ENCODE peak calls at places on chromosomes 5 and 9, in eight cellular contexts. N is uterus, H is gastrocnemius medialis, A is HCT116, U is IMR-90, J is heart right ventricle, I is mammary epithelial cell, M is lower lobe of right lung. B is an unnamed sample. For H3K4me1, the result is how much of the 10 kb centered on the place peaks cover.

GRCh38 chr5:115375922-115376321 is 79.5 kb upstream of the CCDC112 start:
- DNase-seq in I (no peak), J (peak), M (peak), U (peak), H (peak), A (no peak), N (no peak), B (no peak)

GRCh38 chr9:109035684-109036423 is 22.6 kb upstream of the CTNNAL1 start:
- DNase-seq in A (peak), H (no peak), U (peak), M (no peak), I (peak), J (no peak), N (peak), B (peak)

GRCh38 chr5:109200221-109200620 is 209.6 kb downstream of the PJA2 start:
- DNase-seq in J (no peak), M (no peak), I (no peak), U (no peak), H (no peak), A (no peak), N (no peak), B (no peak)

GRCh38 chr9:2210201-2210600 is 195.1 kb downstream of the SMARCA2 start:
- DNase-seq in M (no peak), N (no peak), J (no peak), H (no peak), U (peak), I (peak), A (no peak), B (no peak)

GRCh38 chr5:59758566-59758965 is 135.0 kb downstream of the PDE4D start:
- DNase-seq in M (no peak), J (no peak), H (no peak), A (no peak), I (peak), N (no peak), U (no peak), B (peak)

GRCh38 chr5:58911270-58911669 is 328.4 kb downstream of the RAB3C start:
- DNase-seq in M (no peak), J (no peak), U (no peak), A (no peak), N (no peak), I (no peak), H (no peak), B (no peak)

GRCh38 chr5:172854451-172854871 is 20.4 kb downstream of the ERGIC1 start:
- DNase-seq in U (peak), H (no peak), J (no peak), A (no peak), M (peak), I (no peak), N (peak), B (no peak)

GRCh38 chr5:128038641-128039040 is 44.9 kb upstream of the SLC12A2 start:
- DNase-seq in H (no peak), N (no peak), I (peak), A (peak), J (no peak), M (no peak), U (peak), B (peak)

GRCh38 chr5:91383956-91384300 is 811 bp upstream of the ARRDC3 start:
- DNase-seq in A (no peak), I (no peak), H (no peak), N (no peak), J (peak), U (no peak), M (peak), B (no peak)

GRCh38 chr5:124519396-124519795 is 227.0 kb downstream of the ZNF608 start:
- DNase-seq in I (peak), N (peak), J (no peak), A (no peak), U (peak), H (peak), M (no peak), B (no peak)

GRCh38 chr5:95113489-95113888 is 171.4 kb downstream of the MCTP1 start:
- DNase-seq in M (no peak), J (no peak), A (no peak), I (peak), U (peak), H (no peak), N (no peak), B (no peak)

GRCh38 chr5:43482490-43483064 is 1.1 kb downstream of the TMEM267 start:
- DNase-seq in M (no peak), N (no peak), J (no peak), I (peak), H (no peak), A (no peak), U (peak), B (no peak)

GRCh38 chr9:6123402-6123801 is 92.2 kb upstream of the IL33 start:
- DNase-seq in A (no peak), I (no peak), M (no peak), N (no peak), U (no peak), H (no peak), J (no peak), B (no peak)

GRCh38 chr9:35609820-35610163 is 4.7 kb downstream of the TESK1 start:
- DNase-seq in M (no peak), N (no peak), H (no peak), A (no peak), I (no peak), J (no peak), U (no peak), B (no peak)
- H3K4me1 ChIP-seq in M (under half), N (under half), H (under half), A (under half), I (under half), J (under half), U (under half), B (under half)

GRCh38 chr9:13705356-13705755 is 425.9 kb upstream of the MPDZ start:
- DNase-seq in A (no peak), N (no peak), I (no peak), H (no peak), M (no peak), J (no peak), U (no peak), B (no peak)
- H3K27ac ChIP-seq in A (no peak), N (peak), I (no peak), H (peak), M (no peak), J (peak), U (no peak), B (no peak)

DNA sequence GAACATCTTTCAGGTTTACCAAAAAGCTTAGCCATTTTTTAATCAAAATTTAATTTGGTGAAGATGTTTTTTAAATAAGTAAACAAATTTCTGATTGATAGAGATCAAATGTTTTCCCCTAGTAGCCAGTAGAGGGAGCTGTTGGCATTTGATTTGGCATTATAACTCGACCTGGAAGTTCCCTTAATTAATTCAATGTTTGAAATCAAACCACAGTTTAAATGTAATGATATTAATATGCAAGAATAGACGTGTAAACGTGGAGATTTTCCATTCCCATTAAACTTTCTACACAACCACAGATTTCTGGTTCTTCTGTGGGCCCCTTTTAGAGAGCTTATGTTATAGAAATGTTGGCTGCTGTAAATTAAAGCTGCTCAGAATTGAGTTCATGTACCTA is 148.1 kb upstream of the MPDZ start:
- DNase-seq in M (no peak), N (no peak), U (peak), H (peak), A (no peak), J (no peak), I (peak), B (peak)
- TF ChIP-seq CTCF in M (peak), N (peak), U (peak), H (peak), A (peak), J (peak), I (peak), B (peak)

GRCh38 chr9:100774326-100774725 is 196.4 kb downstream of the CAVIN4 start:
- DNase-seq in J (no peak), M (no peak), I (no peak), U (no peak), A (no peak), H (no peak), N (no peak), B (no peak)
- H3K4me1 ChIP-seq in J (under half), M (under half), I (under half), U (under half), A (under half), H (under half), N (under half), B (under half)

DNA sequence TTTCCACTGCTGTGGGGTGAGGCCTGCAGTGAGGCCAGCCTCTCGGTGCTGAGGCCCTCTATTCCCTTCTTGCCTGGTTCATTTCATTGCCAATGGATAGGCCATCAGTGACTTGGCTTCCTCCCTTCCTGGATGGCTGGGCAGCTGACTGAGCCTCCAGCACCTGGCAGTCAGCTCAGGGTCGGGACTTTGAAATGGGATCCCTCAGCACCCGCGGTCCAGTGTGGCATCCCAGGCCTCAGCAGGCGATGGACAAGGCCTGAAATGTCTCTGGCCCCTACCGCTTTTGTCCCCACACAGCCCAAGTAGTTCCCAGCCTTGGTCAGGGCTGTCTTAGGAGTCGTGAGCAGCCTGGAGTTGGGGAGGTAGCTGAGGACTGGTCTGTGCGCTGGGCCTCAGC is 17.2 kb downstream of the NDST1 start:
- DNase-seq in I (no peak), M (no peak), U (no peak), N (no peak), A (no peak), H (peak), J (no peak), B (no peak)
- H3K27ac ChIP-seq in I (no peak), M (peak), U (no peak), N (no peak), A (no peak), H (peak), J (peak), B (no peak)

GRCh38 chr9:95096381-95096780 is 221.1 kb downstream of the FANCC start:
- DNase-seq in A (no peak), M (peak), J (no peak), H (no peak), U (no peak), N (no peak), I (no peak), B (no peak)
- TF ChIP-seq CTCF in A (peak), M (no peak), J (no peak), H (no peak), U (no peak), N (no peak), I (no peak), B (no peak)

GRCh38 chr9:72633966-72634365 is 112.6 kb downstream of the TMC1 start:
- DNase-seq in H (no peak), A (peak), M (no peak), J (no peak), N (no peak), U (peak), I (peak), B (peak)
- H3K4me1 ChIP-seq in H (under half), A (under half), M (under half), J (under half), N (under half), U (under half), I (under half), B (under half)

GRCh38 chr5:3230254-3230653 is 365.4 kb upstream of the IRX1 start:
- DNase-seq in I (no peak), H (no peak), U (no peak), N (no peak), M (no peak), A (no peak), J (no peak), B (no peak)

GRCh38 chr5:3225201-3225960 is 370.3 kb upstream of the IRX1 start:
- DNase-seq in U (no peak), I (no peak), M (no peak), A (no peak), H (no peak), J (no peak), N (no peak), B (no peak)

GRCh38 chr5:3221432-3221831 is 374.2 kb upstream of the IRX1 start:
- DNase-seq in J (no peak), H (no peak), A (no peak), U (no peak), N (no peak), M (no peak), I (no peak), B (no peak)

GRCh38 chr5:3222924-3223323 is 372.7 kb upstream of the IRX1 start:
- DNase-seq in M (no peak), U (no peak), I (no peak), J (no peak), H (no peak), N (no peak), A (no peak), B (no peak)

GRCh38 chr5:3226171-3226570 is 369.5 kb upstream of the IRX1 start:
- DNase-seq in H (no peak), M (no peak), N (no peak), A (no peak), U (no peak), J (no peak), I (no peak), B (no peak)
- H3K27ac ChIP-seq in H (no peak), M (no peak), N (no peak), A (no peak), U (no peak), J (no peak), I (no peak), B (no peak)

GRCh38 chr9:98642661-98643312 is 65.9 kb downstream of the GABBR2 start:
- DNase-seq in A (no peak), J (no peak), I (no peak), U (no peak), M (no peak), H (no peak), N (no peak), B (no peak)
- TF ChIP-seq CTCF in A (no peak), J (no peak), I (no peak), U (no peak), M (no peak), H (no peak), N (no peak), B (no peak)

GRCh38 chr5:131848662-131849061 is 51.8 kb upstream of the FNIP1 start:
- DNase-seq in H (no peak), I (no peak), U (no peak), A (no peak), J (no peak), N (no peak), M (no peak), B (no peak)

GRCh38 chr5:131855452-131855851 is 58.6 kb upstream of the FNIP1 start:
- DNase-seq in N (no peak), M (no peak), I (no peak), U (no peak), J (no peak), H (no peak), A (no peak), B (no peak)

GRCh38 chr5:131857388-131857787 is 60.6 kb upstream of the FNIP1 start:
- DNase-seq in H (no peak), A (no peak), I (no peak), M (no peak), J (no peak), N (no peak), U (no peak), B (no peak)

GRCh38 chr5:131854134-131854533 is 57.3 kb upstream of the FNIP1 start:
- DNase-seq in H (no peak), U (peak), I (peak), J (no peak), N (no peak), A (no peak), M (no peak), B (peak)
- H3K4me1 ChIP-seq in H (under half), U (under half), I (under half), J (under half), N (under half), A (under half), M (under half), B (under half)

B was measured in foreskin keratinocyte.